ENCODE peak calls at places on chromosomes 6 and 20, in ten cellular contexts. S is HCT116; B is CD8-positive, alpha-beta memory T cell; Q is mesenchymal stem cell; P is pancreas; A is IMR-90; K is CD4-positive, CD25-positive, alpha-beta regulatory T cell; W is cardiac muscle cell; L is tibial nerve; E is left ventricle myocardium inferior. C is an unnamed sample. For H3K9me3, the result is how much of the 10 kb centered on the place peaks cover.

GRCh38 chr6:53960311-53960710 is 150.9 kb upstream of the MLIP start:
- DNase-seq in S (no peak), W (no peak), L (no peak), E (no peak), P (no peak), A (peak), B (no peak), K (no peak), Q (peak), C (no peak)

GRCh38 chr20:2292711-2293110 is 3.1 kb upstream of the TGM3 start:
- DNase-seq in E (no peak), P (no peak), L (no peak), S (no peak), Q (no peak), B (no peak), K (no peak), A (no peak), W (no peak), C (peak)

GRCh38 chr6:45432944-45433343 is 55.2 kb upstream of the SUPT3H start:
- DNase-seq in W (no peak), A (peak), P (no peak), K (peak), S (no peak), E (no peak), B (no peak), Q (peak), L (no peak), C (no peak)

GRCh38 chr6:142592876-142593275 is 291.1 kb downstream of the ADGRG6 start:
- DNase-seq in E (no peak), A (peak), L (no peak), K (no peak), W (no peak), P (no peak), B (no peak), Q (no peak), S (no peak), C (no peak)

GRCh38 chr20:44187054-44187762 is at the start of gene JPH2:
- DNase-seq in A (peak), Q (peak), S (no peak), P (no peak), E (peak), K (no peak), B (no peak), W (peak), L (no peak), C (no peak)

GRCh38 chr6:31035862-31036497 is 25.7 kb downstream of the MUC22 start:
- DNase-seq in P (no peak), K (no peak), Q (no peak), E (no peak), B (no peak), W (no peak), A (peak), S (no peak), L (no peak), C (no peak)

GRCh38 chr6:14881399-14881798 is 364.5 kb upstream of the JARID2 start:
- DNase-seq in K (no peak), P (no peak), L (no peak), A (peak), E (no peak), B (no peak), Q (peak), W (no peak), S (no peak), C (no peak)

GRCh38 chr20:56735087-56735642 is 106.1 kb downstream of the TFAP2C start:
- DNase-seq in A (no peak), Q (no peak), K (no peak), L (no peak), S (no peak), W (no peak), P (no peak), E (no peak), B (no peak), C (no peak)

GRCh38 chr6:125668071-125668470 is 81.4 kb upstream of the HEY2 start:
- DNase-seq in W (no peak), K (no peak), E (no peak), S (no peak), Q (no peak), P (no peak), A (no peak), L (no peak), B (no peak), C (no peak)

GRCh38 chr6:158154816-158155215 is 13.2 kb downstream of the SERAC1 start:
- DNase-seq in E (no peak), B (no peak), P (no peak), L (no peak), A (no peak), W (peak), S (no peak), Q (no peak), K (no peak), C (no peak)

GRCh38 chr6:12313311-12313991 is 23.3 kb downstream of the EDN1 start:
- DNase-seq in P (no peak), L (no peak), W (peak), K (no peak), E (no peak), A (no peak), Q (no peak), S (no peak), B (no peak), C (no peak)

GRCh38 chr6:149435919-149436586 is 36.0 kb downstream of the SUMO4 start:
- DNase-seq in L (no peak), P (no peak), E (no peak), S (no peak), Q (no peak), K (no peak), W (no peak), B (no peak), A (no peak), C (no peak)

GRCh38 chr20:36493801-36494114 is 47.6 kb upstream of the MYL9 start:
- DNase-seq in Q (no peak), A (peak), P (no peak), W (no peak), E (peak), S (no peak), B (no peak), K (no peak), L (peak), C (peak)

GRCh38 chr20:36881331-36881730 is 5.4 kb downstream of the TLDC2 start:
- DNase-seq in K (no peak), P (no peak), B (no peak), W (no peak), E (no peak), S (no peak), Q (no peak), L (no peak), A (no peak), C (no peak)

GRCh38 chr6:30613251-30614043 is 3.6 kb downstream of the PPP1R10 start:
- DNase-seq in P (no peak), E (no peak), K (no peak), W (no peak), B (no peak), S (no peak), L (no peak), A (peak), Q (peak), C (no peak)

GRCh38 chr6:160950507-160950906 is 41.1 kb upstream of the MAP3K4 start:
- DNase-seq in S (no peak), A (peak), E (no peak), Q (peak), B (no peak), W (no peak), P (no peak), K (no peak), L (no peak), C (no peak)

GRCh38 chr6:96898241-96898851 is 655 bp upstream of the NDUFAF4 start:
- DNase-seq in P (no peak), E (no peak), A (peak), K (peak), Q (peak), W (no peak), S (no peak), B (peak), L (no peak), C (no peak)

GRCh38 chr20:3660262-3661059 is 2.7 kb downstream of the GFRA4 start:
- DNase-seq in Q (no peak), L (no peak), A (no peak), K (no peak), S (no peak), E (no peak), P (peak), B (no peak), W (no peak), C (no peak)

GRCh38 chr6:99945995-99946394 is 48.0 kb downstream of the MCHR2 start:
- DNase-seq in L (no peak), W (no peak), K (no peak), P (peak), A (no peak), B (no peak), Q (no peak), E (no peak), S (no peak), C (no peak)

GRCh38 chr20:22684072-22684762 is 99.8 kb upstream of the FOXA2 start:
- DNase-seq in P (peak), A (peak), B (no peak), E (peak), L (peak), W (peak), Q (peak), S (peak), K (peak), C (peak)

GRCh38 chr20:37590938-37591490 is 63.3 kb upstream of the BLCAP start:
- DNase-seq in L (no peak), A (no peak), E (no peak), W (peak), S (no peak), Q (no peak), B (no peak), P (no peak), K (no peak), C (no peak)

GRCh38 chr20:50598074-50598473 is 87.9 kb downstream of the PTPN1 start:
- DNase-seq in K (no peak), B (no peak), A (no peak), Q (no peak), S (no peak), W (no peak), L (no peak), E (no peak), P (no peak), C (no peak)

GRCh38 chr6:106562001-106562400 is 67.3 kb downstream of the RTN4IP1 start:
- DNase-seq in S (no peak), K (no peak), E (no peak), A (no peak), Q (no peak), P (no peak), B (no peak), L (no peak), W (no peak), C (no peak)

GRCh38 chr6:141426400-141426980 is 706.2 kb upstream of the GJE1 start:
- DNase-seq in S (no peak), L (no peak), A (no peak), B (no peak), K (no peak), E (no peak), Q (no peak), W (no peak), P (no peak), C (no peak)

GRCh38 chr20:63067721-63068560 is 61.2 kb upstream of the BHLHE23 start:
- DNase-seq in P (no peak), L (no peak), A (no peak), K (no peak), S (no peak), Q (no peak), W (no peak), E (no peak), B (no peak), C (no peak)

GRCh38 chr20:40192083-40192482 is 497.0 kb downstream of the MAFB start:
- DNase-seq in L (no peak), A (no peak), P (no peak), S (no peak), Q (no peak), E (no peak), K (no peak), W (no peak), B (no peak), C (no peak)

DNA sequence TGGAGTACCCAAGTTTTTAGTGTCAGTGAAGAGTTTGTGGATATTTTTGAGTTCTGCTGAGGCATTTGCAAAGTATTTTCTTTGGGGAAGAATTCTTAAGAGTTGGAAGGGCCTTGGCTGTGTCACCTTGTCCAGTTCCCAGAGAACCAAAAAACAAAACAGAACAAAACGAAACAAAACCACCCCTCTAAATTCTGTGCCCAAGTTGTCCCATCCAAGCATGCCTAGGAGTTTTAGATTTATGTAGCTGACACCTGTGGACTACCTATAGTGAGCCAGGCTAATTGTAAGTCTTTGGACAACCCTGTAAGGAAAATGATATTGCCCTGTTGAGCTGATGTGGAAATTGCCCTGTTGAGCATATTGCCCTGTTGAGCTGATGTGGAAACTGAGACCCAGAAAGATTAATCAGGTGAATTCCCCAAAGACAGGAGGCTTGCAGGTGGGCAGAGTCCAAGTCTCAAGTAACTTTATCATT is 1.0 kb upstream of the ECI2 start:
- DNase-seq in L (no peak), Q (no peak), A (no peak), E (no peak), P (no peak), B (no peak), K (no peak), S (no peak), W (no peak), C (no peak)
- H3K27ac ChIP-seq in L (peak), Q (peak), A (peak), E (peak), P (peak), B (peak), K (peak), S (peak), W (no peak), C (peak)

DNA sequence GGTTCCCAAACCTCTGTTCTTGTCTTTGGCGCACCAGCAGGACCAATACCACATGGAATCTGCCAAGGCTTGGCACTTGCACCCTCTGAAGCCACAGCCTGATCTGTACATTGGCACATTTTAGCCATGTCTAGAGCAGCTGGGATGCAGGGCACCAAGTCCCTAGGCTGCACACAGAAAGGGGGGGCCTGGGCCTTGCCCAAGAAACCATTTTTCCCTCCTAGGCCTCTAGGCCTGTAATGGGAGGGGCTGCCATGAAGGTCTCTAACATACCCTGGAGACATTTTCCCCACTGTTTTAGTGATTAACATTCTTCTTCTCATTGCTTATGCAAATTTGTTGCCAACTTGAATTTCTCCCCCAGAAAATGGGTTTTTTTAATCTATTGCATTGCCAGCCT is 5.4 kb upstream of the FAM120B start:
- DNase-seq in Q (no peak), A (no peak), S (no peak), W (no peak), P (no peak), K (no peak), E (no peak), L (no peak), B (no peak), C (no peak)
- H3K9me3 ChIP-seq in Q (under half), A (under half), S (under half), W (under half), P (under half), K (under half), E (under half), L (under half), B (under half), C (under half)

DNA sequence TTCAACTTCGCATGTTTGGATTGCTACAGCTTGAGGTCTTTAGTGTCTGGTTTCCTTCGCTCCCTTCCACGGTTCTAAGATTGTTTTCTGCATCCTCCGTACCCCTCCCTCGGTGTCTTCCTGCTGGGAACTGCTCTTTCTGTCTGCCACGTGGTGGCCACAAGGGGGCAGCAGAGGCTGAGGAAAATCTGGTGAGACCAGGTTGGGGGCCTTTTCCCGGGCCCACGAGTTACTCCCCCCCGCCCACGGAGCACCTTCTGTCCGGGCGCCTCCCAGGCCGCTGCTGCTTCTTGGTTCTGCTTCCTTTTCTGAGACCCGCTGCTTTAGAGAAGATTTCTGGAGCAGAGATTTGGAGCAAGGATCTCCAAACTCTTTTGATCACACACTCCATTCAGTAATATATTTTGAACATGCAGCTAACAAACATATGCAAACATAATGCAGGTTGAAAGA is 21.1 kb upstream of the NOTCH4 start:
- DNase-seq in B (peak), E (peak), S (peak), A (peak), P (peak), W (peak), Q (peak), K (peak), L (peak), C (peak)
- H3K27ac ChIP-seq in B (no peak), E (peak), S (no peak), A (no peak), P (no peak), W (no peak), Q (no peak), K (no peak), L (peak), C (no peak)

DNA sequence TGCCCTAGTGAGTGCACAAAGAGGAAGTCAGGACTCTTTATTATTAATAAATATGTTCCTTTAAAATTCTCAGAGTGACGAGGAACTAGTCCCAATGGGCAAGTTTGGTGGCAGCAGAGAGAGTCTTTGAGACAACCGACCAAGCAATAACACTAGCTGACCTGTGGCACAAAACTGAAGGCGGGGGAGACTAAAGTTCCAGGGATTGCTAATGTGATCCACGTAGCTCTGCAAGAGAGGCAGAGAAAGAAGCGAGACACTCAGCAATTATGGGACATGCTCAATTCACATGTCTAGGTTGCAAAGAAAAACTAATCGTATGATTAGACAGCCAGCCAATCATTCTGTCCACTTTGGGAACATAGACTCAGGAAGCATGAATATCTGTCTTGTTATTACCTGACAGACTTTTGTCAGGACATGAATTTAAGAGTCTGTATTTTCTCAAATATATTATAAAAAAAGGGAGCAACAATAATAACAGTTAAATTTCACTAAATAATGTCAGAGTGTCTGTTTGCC is 81.1 kb downstream of the COL9A1 start:
- DNase-seq in L (no peak), W (no peak), K (no peak), E (no peak), S (no peak), B (no peak), A (no peak), Q (no peak), P (no peak), C (no peak)
- H3K9me3 ChIP-seq in L (under half), W (under half), K (under half), E (under half), S (under half), B (under half), A (under half), Q (under half), P (under half), C (under half)